ENCODE peak calls at places on chromosomes 5 and 9, in eight cellular contexts. K, Q, T, U, X, H, Y and R are unnamed samples.

GRCh38 chr9:88056876-88057275 is 81.4 kb downstream of the SPATA31C2 start:
- DNase-seq in H (peak), X (no peak), Y (no peak), U (no peak), K (no peak), T (no peak), Q (no peak), R (no peak)

GRCh38 chr5:101543780-101544179 is 640.7 kb upstream of the ST8SIA4 start:
- DNase-seq in H (no peak), K (no peak), T (no peak), U (no peak), Q (no peak), Y (no peak), X (no peak), R (no peak)

GRCh38 chr5:170403675-170404074 is 14.5 kb upstream of the KCNMB1 start:
- DNase-seq in Y (no peak), K (no peak), U (no peak), T (no peak), H (no peak), Q (no peak), X (no peak), R (no peak)

GRCh38 chr9:124209279-124209678 is 48.5 kb upstream of the NEK6 start:
- DNase-seq in Y (no peak), U (no peak), X (no peak), T (no peak), Q (no peak), H (no peak), K (no peak), R (no peak)

GRCh38 chr5:154523704-154524103 is 45.7 kb upstream of the HAND1 start:
- DNase-seq in U (no peak), K (no peak), X (no peak), T (no peak), H (peak), Q (no peak), Y (no peak), R (no peak)

GRCh38 chr5:21823588-21823987 is 1029.6 kb downstream of the CDH12 start:
- DNase-seq in K (no peak), H (no peak), Y (no peak), Q (no peak), T (no peak), X (no peak), U (no peak), R (no peak)

GRCh38 chr5:35919191-35919590 is 19.2 kb downstream of the CAPSL start:
- DNase-seq in X (no peak), Q (no peak), U (no peak), Y (no peak), T (no peak), H (peak), K (no peak), R (no peak)

GRCh38 chr5:1793966-1794895 is 5.4 kb downstream of the MRPL36 start:
- DNase-seq in Q (no peak), H (peak), U (no peak), X (no peak), K (no peak), T (no peak), Y (no peak), R (no peak)

GRCh38 chr5:159181152-159181551 is 28.2 kb downstream of the RNF145 start:
- DNase-seq in H (peak), Q (no peak), Y (no peak), K (no peak), U (no peak), X (no peak), T (no peak), R (no peak)

GRCh38 chr9:136857606-136858412 is 5.7 kb downstream of the MAMDC4 start:
- DNase-seq in T (no peak), K (no peak), H (no peak), X (no peak), Y (no peak), U (no peak), Q (no peak), R (peak)

GRCh38 chr9:27181381-27181780 is 72.4 kb downstream of the TEK start:
- DNase-seq in Q (no peak), H (peak), X (no peak), T (no peak), Y (no peak), K (no peak), U (no peak), R (no peak)

GRCh38 chr9:81543695-81544094 is 145.7 kb downstream of the TLE1 start:
- DNase-seq in H (no peak), Q (no peak), U (no peak), T (no peak), X (no peak), K (no peak), Y (no peak), R (no peak)

GRCh38 chr5:80806929-80807328 is 152.1 kb upstream of the DHFR start:
- DNase-seq in U (no peak), X (no peak), Y (no peak), H (no peak), K (no peak), Q (no peak), T (no peak), R (no peak)

GRCh38 chr9:87516222-87516930 is 18.7 kb downstream of the DAPK1 start:
- DNase-seq in K (no peak), T (no peak), Q (no peak), U (no peak), H (peak), Y (no peak), X (no peak), R (peak)

GRCh38 chr5:1975406-1975715 is 92.6 kb upstream of the IRX4 start:
- DNase-seq in Q (no peak), K (no peak), X (no peak), T (no peak), U (no peak), Y (peak), H (no peak), R (no peak)

GRCh38 chr5:33832904-33833575 is 58.8 kb downstream of the ADAMTS12 start:
- DNase-seq in Q (no peak), U (no peak), K (no peak), H (peak), Y (no peak), T (no peak), X (no peak), R (no peak)

GRCh38 chr5:3606121-3606831 is 10.6 kb downstream of the IRX1 start:
- DNase-seq in T (no peak), U (no peak), K (no peak), H (no peak), Y (no peak), Q (no peak), X (no peak), R (no peak)

GRCh38 chr9:84145780-84146179 is 165.2 kb downstream of the RMI1 start:
- DNase-seq in U (no peak), H (no peak), Q (no peak), T (no peak), K (no peak), X (no peak), Y (no peak), R (no peak)

GRCh38 chr9:93617273-93617672 is 40.9 kb downstream of the PHF2 start:
- DNase-seq in K (no peak), T (no peak), X (no peak), U (no peak), Q (no peak), Y (no peak), H (no peak), R (no peak)

GRCh38 chr5:88769165-88769564 is 113.8 kb downstream of the MEF2C start:
- DNase-seq in T (no peak), X (no peak), Q (no peak), H (no peak), K (no peak), U (no peak), Y (no peak), R (no peak)

GRCh38 chr5:14686517-14686916 is 22.0 kb downstream of the OTULIN start:
- DNase-seq in X (no peak), Y (no peak), U (no peak), K (no peak), T (no peak), H (no peak), Q (no peak), R (no peak)

GRCh38 chr5:149221326-149221725 is 50.3 kb upstream of the AFAP1L1 start:
- DNase-seq in T (no peak), Y (peak), K (no peak), X (no peak), Q (no peak), U (no peak), H (peak), R (no peak)

GRCh38 chr5:156388233-156388632 is 61.3 kb downstream of the SGCD start:
- DNase-seq in K (no peak), Y (no peak), U (no peak), H (no peak), Q (no peak), T (no peak), X (no peak), R (no peak)

GRCh38 chr9:86767373-86767772 is 179.9 kb downstream of the GAS1 start:
- DNase-seq in U (no peak), K (no peak), X (no peak), Y (no peak), T (no peak), Q (no peak), H (no peak), R (no peak)

GRCh38 chr5:155827949-155828348 is 499.0 kb upstream of the SGCD start:
- DNase-seq in Y (no peak), T (no peak), K (no peak), U (no peak), Q (no peak), H (no peak), X (no peak), R (no peak)

GRCh38 chr5:172788771-172789686 is 18.0 kb upstream of the DUSP1 start:
- DNase-seq in X (no peak), Q (no peak), K (no peak), T (no peak), Y (no peak), U (no peak), H (no peak), R (peak)

GRCh38 chr5:57600321-57600720 is 117.7 kb upstream of the ACTBL2 start:
- DNase-seq in Q (no peak), H (no peak), Y (no peak), T (no peak), K (no peak), X (no peak), U (no peak), R (no peak)

GRCh38 chr9:136720251-136720886 is 8.0 kb downstream of the DIPK1B start:
- DNase-seq in Y (no peak), U (no peak), K (no peak), T (no peak), H (no peak), X (no peak), Q (no peak), R (no peak)

GRCh38 chr5:73519531-73520283 is 21.5 kb downstream of the BTF3 start:
- DNase-seq in K (no peak), X (peak), Y (peak), H (peak), Q (peak), U (peak), T (peak), R (peak)

GRCh38 chr9:99859395-99859980 is 37.8 kb downstream of the NR4A3 start:
- DNase-seq in K (no peak), T (no peak), H (no peak), U (no peak), Y (no peak), X (no peak), Q (no peak), R (no peak)